ENCODE peak calls at places on chromosomes 7 and 10, in five cellular contexts. I is stimulated activated CD8-positive, alpha-beta memory T cell treated with anti-CD3 and anti-CD28 coated beads, Interleukin-15, amount 100 ng/mL, for 24 hours; V is amniotic stem cell; U is CD14-positive monocyte; S is HT-29. M is an unnamed sample.

GRCh38 chr10:52644678-52645434 is 127.7 kb downstream of the MBL2 start:
- DNase-seq in I (no peak), V (no peak), U (no peak), S (peak), M (peak)

GRCh38 chr10:92150798-92151197 is 140.1 kb downstream of the CPEB3 start:
- DNase-seq in I (no peak), V (no peak), U (no peak), S (no peak), M (no peak)

GRCh38 chr10:48493083-48493871 is 111.6 kb downstream of the ARHGAP22 start:
- DNase-seq in I (no peak), V (no peak), U (peak), S (peak), M (no peak)

GRCh38 chr10:28668363-28669226 is 8.7 kb upstream of the BAMBI start:
- DNase-seq in I (peak), V (peak), U (no peak), S (no peak), M (peak)

GRCh38 chr10:86393401-86393800 is 26.8 kb upstream of the GRID1 start:
- DNase-seq in I (no peak), V (no peak), U (no peak), S (peak), M (no peak)

GRCh38 chr10:22620929-22621328 is 93.4 kb downstream of the PIP4K2A start:
- DNase-seq in I (no peak), V (no peak), U (no peak), S (no peak), M (no peak)

GRCh38 chr7:7882888-7883287 is 85.7 kb upstream of the GLCCI1 start:
- DNase-seq in I (no peak), V (no peak), U (no peak), S (no peak), M (no peak)

GRCh38 chr7:128406986-128407589 is 2.7 kb downstream of the IMPDH1 start:
- DNase-seq in I (no peak), V (no peak), U (no peak), S (no peak), M (no peak)

GRCh38 chr7:155862516-155863257 is 50.4 kb upstream of the SHH start:
- DNase-seq in I (no peak), V (no peak), U (no peak), S (no peak), M (no peak)

GRCh38 chr7:151762501-151763245 is 114.2 kb downstream of the PRKAG2 start:
- DNase-seq in I (no peak), V (no peak), U (no peak), S (no peak), M (no peak)

GRCh38 chr7:33775790-33776189 is 129.5 kb upstream of the BMPER start:
- DNase-seq in I (no peak), V (no peak), U (no peak), S (no peak), M (no peak)

GRCh38 chr7:1121476-1121875 is 33.6 kb downstream of the GPER1 start:
- DNase-seq in I (no peak), V (no peak), U (no peak), S (no peak), M (no peak)

GRCh38 chr7:17022915-17023314 is 141.1 kb upstream of the AGR3 start:
- DNase-seq in I (no peak), V (no peak), U (no peak), S (peak), M (no peak)

GRCh38 chr10:132396495-132397035 is 435 bp upstream of the PWWP2B start:
- DNase-seq in I (no peak), V (no peak), U (no peak), S (peak), M (no peak)

GRCh38 chr7:121275204-121275603 is 53.6 kb upstream of the WNT16 start:
- DNase-seq in I (no peak), V (no peak), U (no peak), S (no peak), M (no peak)

GRCh38 chr10:132847416-132847777 is 61.5 kb upstream of the NKX6-2 start:
- DNase-seq in I (no peak), V (no peak), U (no peak), S (no peak), M (no peak)

GRCh38 chr7:50416509-50417299 is 33.4 kb downstream of the FIGNL1 start:
- DNase-seq in I (no peak), V (no peak), U (peak), S (no peak), M (no peak)

GRCh38 chr7:104160375-104160774 is 47.4 kb downstream of the ORC5 start:
- DNase-seq in I (no peak), V (no peak), U (no peak), S (peak), M (no peak)

GRCh38 chr7:12788171-12788570 is 100.7 kb downstream of the ARL4A start:
- DNase-seq in I (no peak), V (no peak), U (no peak), S (no peak), M (no peak)

GRCh38 chr7:30845426-30846135 is 66.1 kb upstream of the AQP1 start:
- DNase-seq in I (no peak), V (peak), U (peak), S (peak), M (peak)

GRCh38 chr10:132785433-132786278 is at the start of gene NKX6-2:
- DNase-seq in I (no peak), V (no peak), U (no peak), S (no peak), M (no peak)

GRCh38 chr7:7884855-7885254 is 83.7 kb upstream of the GLCCI1 start:
- DNase-seq in I (no peak), V (no peak), U (no peak), S (no peak), M (no peak)

GRCh38 chr7:11946794-11947193 is 114.8 kb upstream of the THSD7A start:
- DNase-seq in I (no peak), V (no peak), U (no peak), S (no peak), M (no peak)

GRCh38 chr7:149126662-149127321 is 668 bp upstream of the ZNF425 start:
- DNase-seq in I (peak), V (no peak), U (peak), S (peak), M (no peak)

GRCh38 chr10:71252195-71252594 is 39.8 kb downstream of the UNC5B start:
- DNase-seq in I (no peak), V (no peak), U (no peak), S (no peak), M (no peak)